ENCODE peak calls at places on chromosomes 3 and 15, in six cellular contexts. L is neural progenitor cell, A is GM12865, K is HFFc6, B is mammary epithelial cell, R is mesothelial cell of epicardium. I is an unnamed sample.

GRCh38 chr3:180408654-180409053 is 193.3 kb upstream of the TTC14 start:
- DNase-seq in A (peak; percentile 34), R (no peak), K (peak; percentile 65), B (peak; percentile 87), L (no peak), I (no peak)

GRCh38 chr15:95864467-95864886 is 466.0 kb upstream of the NR2F2 start:
- DNase-seq in L (no peak), R (no peak), B (no peak), A (peak; percentile 75), K (no peak), I (peak; percentile 9)

GRCh38 chr3:107209302-107210060 is 167.8 kb upstream of the CCDC54 start:
- DNase-seq in R (no peak), K (no peak), B (no peak), A (no peak), L (no peak), I (no peak)

GRCh38 chr3:16697437-16698258 is 92.4 kb upstream of the DAZL start:
- DNase-seq in L (peak; percentile 11), A (peak; percentile 21), B (no peak), K (no peak), R (no peak), I (no peak)

GRCh38 chr3:194003128-194004057 is 132.6 kb upstream of the HES1 start:
- DNase-seq in L (peak; percentile 77), A (peak; percentile 51), B (peak; percentile 94), K (peak; percentile 87), R (peak; percentile 49), I (peak; percentile 81)

GRCh38 chr3:17355591-17355990 is 386.8 kb downstream of the TBC1D5 start:
- DNase-seq in B (peak; percentile 35), R (no peak), A (no peak), L (no peak), K (no peak), I (no peak)

GRCh38 chr3:53570709-53571108 is 76.3 kb downstream of the CACNA1D start:
- DNase-seq in B (peak; percentile 75), A (no peak), L (no peak), K (peak; percentile 18), R (no peak), I (no peak)

GRCh38 chr3:132464066-132464465 is 46.8 kb downstream of the DNAJC13 start:
- DNase-seq in K (peak; percentile 49), B (no peak), A (no peak), R (no peak), L (no peak), I (no peak)

GRCh38 chr3:184289426-184289938 is 9.6 kb upstream of the PSMD2 start:
- DNase-seq in B (peak; percentile 59), L (peak; percentile 77), A (peak; percentile 60), R (no peak), K (peak; percentile 27), I (peak; percentile 77)

DNA sequence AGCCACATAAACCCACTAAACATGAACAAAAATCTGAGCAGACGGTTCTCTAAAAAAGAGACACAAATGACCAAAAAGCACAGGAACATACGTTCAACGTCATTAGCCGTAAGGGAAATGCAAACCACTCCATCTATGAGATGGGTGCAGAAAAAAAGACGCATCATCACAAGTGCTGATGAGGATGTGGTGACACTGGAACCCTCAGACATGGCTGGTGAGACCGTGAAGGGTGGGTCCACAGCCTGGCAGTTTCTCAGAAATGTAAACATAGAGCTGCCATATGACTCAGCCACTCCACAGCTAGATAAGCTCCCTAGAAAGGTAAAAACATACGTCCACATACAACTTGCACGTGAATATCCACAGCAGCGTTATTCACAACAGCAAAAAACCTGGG is 23.3 kb downstream of the PCSK6 start:
- DNase-seq in R (no peak), A (no peak), B (no peak), K (no peak), L (no peak), I (no peak)
- TF ChIP-seq CTCF in R (no peak), A (no peak), B (no peak), K (no peak), L (no peak), I (no peak)

GRCh38 chr15:41930221-41930866 is 36.5 kb upstream of the SPTBN5 start:
- DNase-seq in R (no peak), L (no peak), B (peak; percentile 89), K (peak; percentile 97), A (peak; percentile 13), I (no peak)
- TF ChIP-seq CTCF in R (no peak), L (no peak), B (peak; percentile 58), K (peak; percentile 61), A (no peak), I (no peak)

DNA sequence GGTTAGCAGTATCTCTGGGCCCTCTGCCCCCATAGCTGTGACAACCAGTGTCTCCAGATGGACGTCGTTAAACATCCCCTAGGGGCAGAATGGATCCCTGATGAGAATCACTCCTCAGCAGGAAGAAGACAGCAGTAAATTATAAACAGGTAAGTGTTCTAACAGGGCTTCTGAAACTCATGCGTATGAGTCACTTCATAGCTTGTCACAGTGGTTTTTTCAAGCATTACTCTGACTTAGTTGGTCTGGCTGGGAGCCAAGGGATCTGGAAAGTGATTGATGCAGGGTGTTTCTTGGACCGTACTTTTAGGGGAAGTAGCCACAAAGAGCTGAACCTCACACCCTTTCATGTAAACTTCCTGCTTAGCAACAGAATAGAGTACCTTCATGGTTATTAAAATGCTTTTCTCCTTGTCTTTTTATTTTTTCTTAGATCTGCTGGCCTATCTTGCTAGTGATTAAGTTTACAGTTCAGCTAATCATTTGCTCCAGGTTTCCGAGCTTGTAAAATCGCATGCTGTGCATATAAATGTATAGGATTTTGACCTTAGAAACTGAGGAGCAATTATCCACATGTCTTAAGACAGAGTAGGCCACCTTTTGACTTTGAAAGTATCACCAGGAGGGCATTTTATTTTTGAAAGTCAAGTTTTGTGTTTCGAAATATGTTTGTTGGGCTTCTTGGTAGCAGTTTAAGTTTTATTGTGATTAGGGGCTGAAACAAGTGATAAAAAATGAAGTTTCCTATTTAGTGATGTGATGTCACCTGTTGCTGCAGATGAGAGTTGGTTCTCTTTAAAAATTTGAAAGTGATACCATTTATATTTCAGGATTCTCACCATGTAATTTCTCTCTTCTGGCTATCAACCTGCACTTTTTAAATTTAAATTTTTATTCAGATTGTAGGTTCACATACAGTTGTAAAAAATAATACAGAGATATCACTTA is 333.9 kb downstream of the PTPRG start:
- DNase-seq in R (peak; percentile 25), K (peak; percentile 85), A (peak; percentile 91), B (peak; percentile 96), L (no peak), I (peak; percentile 68)
- TF ChIP-seq CTCF in R (no peak), K (no peak), A (no peak), B (no peak), L (peak; percentile 16), I (no peak)

GRCh38 chr3:43747641-43748040 is 56.9 kb downstream of the ABHD5 start:
- DNase-seq in K (peak; percentile 74), R (no peak), L (no peak), A (no peak), B (no peak), I (no peak)

GRCh38 chr3:43737001-43737440 is 46.3 kb downstream of the ABHD5 start:
- DNase-seq in B (no peak), K (no peak), A (no peak), L (peak; percentile 7), R (no peak), I (no peak)

GRCh38 chr3:43738305-43738704 is 47.6 kb downstream of the ABHD5 start:
- DNase-seq in K (no peak), R (no peak), L (no peak), A (no peak), B (no peak), I (no peak)

GRCh38 chr3:43748179-43748578 is 57.4 kb downstream of the ABHD5 start:
- DNase-seq in R (no peak), B (no peak), L (no peak), A (no peak), K (peak; percentile 88), I (no peak)

DNA sequence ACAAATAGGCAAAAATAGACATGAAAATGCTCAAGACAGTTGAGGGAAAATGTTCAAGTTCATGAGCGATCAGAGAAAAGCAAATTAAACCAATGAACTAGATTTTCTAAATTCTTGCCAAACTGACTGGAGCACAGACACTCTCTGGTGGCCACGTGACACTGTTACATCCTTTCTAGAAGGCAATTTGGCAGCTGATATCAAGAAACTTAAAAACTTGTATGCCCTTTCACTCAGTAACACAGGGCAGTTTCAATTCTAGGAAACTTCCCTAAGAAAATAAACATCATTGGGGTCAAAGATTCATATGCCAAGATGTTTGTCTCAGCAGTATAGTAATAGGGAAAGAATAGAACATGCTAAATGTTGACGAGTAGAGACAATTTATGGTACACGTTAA is 52.2 kb downstream of the ABHD5 start:
- DNase-seq in B (no peak), R (no peak), A (no peak), L (no peak), K (no peak), I (no peak)
- TF ChIP-seq CTCF in B (peak; percentile 18), R (no peak), A (no peak), L (peak; percentile 21), K (peak; percentile 55), I (no peak)

DNA sequence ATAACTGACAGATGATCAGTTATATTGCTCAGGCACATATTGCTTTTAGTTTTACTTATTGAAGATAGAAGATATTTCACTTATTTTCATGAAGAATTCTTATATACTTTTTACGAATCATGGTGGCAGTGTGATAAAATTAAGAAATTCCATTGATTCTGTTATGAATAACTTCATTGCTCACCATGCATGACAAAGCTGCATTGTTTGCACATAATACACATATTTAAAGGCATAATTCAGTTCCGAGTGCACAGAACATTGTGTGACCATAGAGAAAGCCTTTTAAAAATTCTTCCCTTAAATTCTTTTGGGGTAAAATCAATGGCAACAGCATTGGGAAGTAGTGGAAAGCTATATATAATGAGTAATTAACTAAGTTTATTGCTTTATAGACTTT is 82.5 kb upstream of the NAALADL2 start:
- DNase-seq in R (no peak), L (no peak), A (no peak), B (no peak), K (no peak), I (no peak)
- TF ChIP-seq CTCF in R (no peak), L (no peak), A (no peak), B (no peak), K (no peak), I (no peak)

GRCh38 chr3:186255703-186256331 is 106.2 kb downstream of the DGKG start:
- DNase-seq in K (no peak), L (peak; percentile 67), R (no peak), B (peak; percentile 61), A (peak; percentile 57), I (peak; percentile 63)
- TF ChIP-seq CTCF in K (peak; percentile 64), L (peak; percentile 68), R (no peak), B (peak; percentile 42), A (peak; percentile 60), I (peak; percentile 58)

DNA sequence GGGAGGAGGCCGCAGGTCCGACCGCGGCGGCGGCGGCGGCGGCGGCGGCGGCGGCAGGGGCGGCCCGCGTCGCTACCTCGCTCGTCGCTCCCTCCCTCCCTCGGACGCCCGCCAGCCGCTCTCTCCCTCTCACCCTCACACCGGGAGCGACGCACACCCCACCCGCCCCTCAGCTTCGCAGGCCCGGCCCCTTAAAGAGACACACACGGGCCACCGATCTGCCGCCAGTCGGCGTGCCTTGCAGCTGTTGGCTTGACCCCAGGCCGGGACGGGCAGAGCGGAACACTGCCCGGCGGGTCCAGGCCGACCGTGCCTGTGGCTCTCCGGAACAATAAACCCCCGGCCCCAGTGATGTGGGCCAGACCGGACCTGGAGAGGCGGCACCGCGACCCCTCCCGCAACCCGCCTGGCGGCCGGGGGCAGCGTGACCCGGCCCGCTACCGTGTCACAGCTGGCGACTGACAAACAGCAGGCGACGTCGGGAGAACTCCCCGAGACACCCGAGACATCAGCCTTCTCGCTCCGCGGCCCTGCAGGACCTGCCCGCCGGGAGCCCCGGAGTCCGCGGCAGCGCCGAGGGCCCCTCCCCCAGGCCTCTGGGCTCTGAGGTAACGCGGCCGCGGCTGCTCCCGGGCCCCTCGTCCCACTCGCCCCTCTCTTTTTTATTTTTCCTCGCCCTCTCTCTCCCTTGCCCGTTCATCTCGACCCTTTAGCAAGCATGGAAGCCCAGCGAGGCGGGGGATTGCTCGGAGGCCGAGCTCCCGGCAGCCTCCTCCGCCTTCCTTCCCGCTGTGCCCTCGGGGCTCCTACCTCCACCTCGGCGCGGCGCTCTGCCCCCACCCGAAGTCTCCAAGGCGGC is at the start of gene SETD2:
- DNase-seq in B (peak; percentile 91), K (peak; percentile 89), R (peak; percentile 80), L (peak; percentile 97), A (peak; percentile 95), I (peak; percentile 96)
- TF ChIP-seq CTCF in B (peak; percentile 42), K (peak; percentile 67), R (no peak), L (peak; percentile 40), A (peak; percentile 39), I (peak; percentile 69)